ENCODE peak calls at places on chromosomes 12 and 14, in five cellular contexts. A, J, Z, O and E are unnamed samples.

GRCh38 chr14:76812422-76813383 is at the start of gene ANGEL1:
- DNase-seq in A (peak), J (peak), Z (peak), O (peak), E (peak)

GRCh38 chr12:52082026-52082667 is 2.6 kb downstream of the SMIM41 start:
- DNase-seq in A (no peak), J (no peak), Z (no peak), O (no peak), E (peak)

GRCh38 chr14:69313176-69313575 is 53.2 kb downstream of the GALNT16 start:
- DNase-seq in A (peak), J (no peak), Z (no peak), O (no peak), E (no peak)

GRCh38 chr12:84817297-84817696 is 95.3 kb downstream of the SLC6A15 start:
- DNase-seq in A (no peak), J (no peak), Z (no peak), O (no peak), E (no peak)

GRCh38 chr14:81406863-81407262 is 6.7 kb upstream of the STON2 start:
- DNase-seq in A (peak), J (peak), Z (no peak), O (no peak), E (no peak)

GRCh38 chr12:1518763-1519516 is 75.4 kb downstream of the FBXL14 start:
- DNase-seq in A (no peak), J (no peak), Z (peak), O (no peak), E (no peak)

GRCh38 chr14:71574976-71575375 is 357.3 kb upstream of the RGS6 start:
- DNase-seq in A (no peak), J (no peak), Z (peak), O (no peak), E (no peak)

GRCh38 chr12:22529281-22530060 is 14.9 kb downstream of the C2CD5 start:
- DNase-seq in A (no peak), J (no peak), Z (peak), O (no peak), E (no peak)

GRCh38 chr12:4441355-4442330 is 4.0 kb downstream of the FGF6 start:
- DNase-seq in A (no peak), J (no peak), Z (no peak), O (peak), E (no peak)

GRCh38 chr14:69214376-69214775 is 23.1 kb downstream of the EXD2 start:
- DNase-seq in A (no peak), J (no peak), Z (peak), O (no peak), E (no peak)

GRCh38 chr14:71119075-71119474 is 211.8 kb downstream of the PCNX1 start:
- DNase-seq in A (no peak), J (no peak), Z (no peak), O (no peak), E (no peak)

GRCh38 chr12:18320036-18320617 is 58.8 kb downstream of the PIK3C2G start:
- DNase-seq in A (no peak), J (no peak), Z (peak), O (no peak), E (no peak)

GRCh38 chr14:74606727-74607126 is 5.3 kb downstream of the LTBP2 start:
- DNase-seq in A (no peak), J (no peak), Z (no peak), O (no peak), E (no peak)

GRCh38 chr12:130752692-130753230 is 36.7 kb upstream of the RIMBP2 start:
- DNase-seq in A (no peak), J (no peak), Z (no peak), O (no peak), E (no peak)
- TF ChIP-seq CTCF in A (no peak), J (no peak), Z (no peak), O (no peak), E (no peak)

DNA sequence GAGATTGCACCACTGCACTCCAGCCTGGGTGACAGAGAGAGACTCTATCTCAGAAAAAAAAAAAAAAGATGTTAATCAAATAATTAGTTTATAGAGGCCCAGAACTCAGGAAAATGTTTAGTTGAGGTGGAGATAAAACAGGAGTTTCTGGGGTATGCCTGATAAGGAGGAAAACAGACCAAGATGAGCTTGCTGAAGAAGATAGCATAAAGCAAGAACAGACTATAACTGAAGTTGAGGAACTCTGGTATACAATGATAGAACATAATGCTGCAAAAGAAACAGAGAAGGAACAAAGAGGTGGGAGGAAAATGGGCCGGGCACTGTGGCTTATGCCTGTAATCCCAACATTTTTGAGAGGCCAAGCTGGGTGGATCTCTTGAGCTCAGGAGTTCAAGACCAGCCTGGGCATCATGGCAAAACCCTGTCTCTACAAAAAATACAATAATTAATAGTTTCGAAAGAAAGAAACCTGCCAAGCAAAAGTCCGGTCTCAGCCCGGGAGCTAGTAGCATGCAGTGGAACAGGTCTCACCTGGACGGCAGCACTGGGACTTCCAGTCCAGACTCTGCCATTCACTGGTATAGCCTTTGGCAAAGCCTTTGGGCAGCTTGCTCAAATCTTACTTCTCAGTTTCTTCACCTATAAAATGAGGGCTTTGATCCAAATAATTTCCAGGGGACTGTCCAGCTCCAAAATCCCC is 25.4 kb downstream of the SLC35E3 start:
- DNase-seq in A (no peak), J (no peak), Z (no peak), O (no peak), E (no peak)
- TF ChIP-seq EP300 in A (no peak), J (no peak), Z (no peak), O (no peak), E (no peak)

GRCh38 chr12:2739069-2739468 is 55.7 kb upstream of the FKBP4 start:
- DNase-seq in A (no peak), J (no peak), Z (no peak), O (peak), E (no peak)

GRCh38 chr12:2737656-2738241 is 57.0 kb upstream of the FKBP4 start:
- DNase-seq in A (no peak), J (no peak), Z (no peak), O (peak), E (no peak)

GRCh38 chr12:2745655-2746054 is 49.1 kb upstream of the FKBP4 start:
- DNase-seq in A (no peak), J (no peak), Z (no peak), O (no peak), E (no peak)

GRCh38 chr12:2739832-2740641 is 54.7 kb upstream of the FKBP4 start:
- DNase-seq in A (no peak), J (peak), Z (peak), O (peak), E (no peak)

DNA sequence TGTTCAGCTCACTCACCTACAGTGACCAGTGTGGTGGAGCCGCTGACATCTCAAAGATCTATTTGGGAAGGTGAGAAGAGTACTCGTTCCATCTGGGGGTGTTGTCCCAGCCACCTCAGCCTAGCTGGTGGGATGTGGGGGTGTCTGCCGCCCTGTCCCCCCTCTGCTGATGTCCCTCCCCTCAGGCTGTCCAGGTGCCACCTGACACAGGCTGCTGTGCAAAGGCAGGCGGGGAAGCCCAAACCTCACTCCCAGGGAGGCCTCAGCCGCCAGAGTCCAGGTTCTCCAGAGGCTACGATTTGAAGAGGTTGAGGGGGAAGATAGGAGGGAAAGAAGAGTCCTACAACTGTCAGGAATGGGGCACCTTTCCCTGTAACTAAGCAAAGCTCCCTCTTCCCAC is 51.3 kb upstream of the FKBP4 start:
- DNase-seq in A (no peak), J (no peak), Z (no peak), O (no peak), E (no peak)
- TF ChIP-seq CTCF in A (no peak), J (no peak), Z (no peak), O (no peak), E (no peak)

GRCh38 chr14:95286649-95287048 is 33.1 kb downstream of the CLMN start:
- DNase-seq in A (no peak), J (no peak), Z (no peak), O (no peak), E (no peak)

GRCh38 chr14:95288672-95289322 is 30.9 kb downstream of the CLMN start:
- DNase-seq in A (no peak), J (no peak), Z (no peak), O (no peak), E (no peak)

GRCh38 chr14:95285566-95285965 is 34.1 kb downstream of the CLMN start:
- DNase-seq in A (no peak), J (no peak), Z (no peak), O (no peak), E (no peak)

GRCh38 chr14:95289323-95290010 is 30.2 kb downstream of the CLMN start:
- DNase-seq in A (no peak), J (no peak), Z (no peak), O (no peak), E (no peak)

DNA sequence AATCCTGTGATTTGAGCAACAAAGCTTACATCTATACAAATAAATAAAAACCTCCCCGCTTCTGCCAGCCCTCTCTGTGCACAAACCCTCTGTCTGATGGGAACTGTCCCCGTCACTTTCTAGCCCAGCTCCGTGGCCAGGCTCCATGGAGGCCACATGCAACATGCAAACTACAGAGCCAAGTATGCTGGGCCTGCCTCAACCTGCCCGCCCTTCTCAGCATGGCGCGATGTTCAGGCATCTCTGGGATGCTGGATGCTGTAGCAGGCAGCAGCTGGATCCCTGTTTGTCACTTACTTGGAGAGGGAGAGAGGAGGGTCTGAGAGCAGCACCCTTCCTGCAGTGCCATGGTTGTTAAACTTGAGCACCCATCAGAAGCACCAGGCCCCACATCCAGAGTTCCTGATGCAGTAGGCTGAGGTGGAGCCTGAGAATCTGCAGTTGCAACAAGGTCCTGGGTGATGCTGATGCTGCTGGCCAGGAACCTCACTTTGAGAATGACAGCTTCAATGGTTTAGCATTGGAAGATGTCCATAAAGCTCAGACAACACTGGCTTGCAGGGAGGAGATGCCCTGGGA is 32.4 kb downstream of the CLMN start:
- DNase-seq in A (no peak), J (no peak), Z (no peak), O (no peak), E (no peak)
- TF ChIP-seq EP300 in A (no peak), J (no peak), Z (no peak), O (no peak), E (no peak)

GRCh38 chr12:2682301-2683282 is 112.2 kb upstream of the FKBP4 start:
- DNase-seq in A (no peak), J (no peak), Z (peak), O (no peak), E (no peak)
- TF ChIP-seq CTCF in A (peak), J (no peak), Z (peak), O (no peak), E (no peak)

GRCh38 chr12:41051909-41052308 is 136.2 kb upstream of the PDZRN4 start:
- DNase-seq in A (no peak), J (no peak), Z (no peak), O (no peak), E (no peak)

GRCh38 chr12:41053046-41053445 is 135.1 kb upstream of the PDZRN4 start:
- DNase-seq in A (no peak), J (no peak), Z (no peak), O (no peak), E (no peak)

GRCh38 chr12:41045509-41045908 is 142.6 kb upstream of the PDZRN4 start:
- DNase-seq in A (no peak), J (no peak), Z (no peak), O (no peak), E (no peak)

GRCh38 chr12:41052441-41052840 is 135.7 kb upstream of the PDZRN4 start:
- DNase-seq in A (no peak), J (no peak), Z (no peak), O (no peak), E (no peak)

GRCh38 chr12:41049033-41049432 is 139.1 kb upstream of the PDZRN4 start:
- DNase-seq in A (no peak), J (no peak), Z (no peak), O (no peak), E (no peak)
- TF ChIP-seq EP300 in A (no peak), J (no peak), Z (no peak), O (no peak), E (no peak)